ENCODE peak calls at places on chromosome 15, in eight cellular contexts. One of them, this sample, is unnamed.

GRCh38 chr15:81111510-81112375 is 22.3 kb upstream of the CFAP161 start:
- DNase-seq in CD8-positive, alpha-beta memory T cell: no peak
- DNase-seq in GM23338: no peak
- DNase-seq in K562: no peak
- DNase-seq in tibial artery: no peak
- DNase-seq in OCI-LY7: no peak
- DNase-seq in adipocyte: no peak
- DNase-seq in sigmoid colon: no peak
- DNase-seq in this sample: no peak

GRCh38 chr15:79168922-79169322 is 78.3 kb upstream of the RASGRF1 start:
- DNase-seq in CD8-positive, alpha-beta memory T cell: no peak
- DNase-seq in GM23338: peak; percentile 85
- DNase-seq in K562: peak; percentile 35
- DNase-seq in tibial artery: no peak
- DNase-seq in OCI-LY7: no peak
- DNase-seq in adipocyte: no peak
- DNase-seq in sigmoid colon: no peak
- DNase-seq in this sample: no peak

GRCh38 chr15:31311735-31312134 is 14.9 kb upstream of the KLF13 start:
- DNase-seq in CD8-positive, alpha-beta memory T cell: no peak
- DNase-seq in GM23338: no peak
- DNase-seq in K562: no peak
- DNase-seq in tibial artery: no peak
- DNase-seq in OCI-LY7: no peak
- DNase-seq in adipocyte: no peak
- DNase-seq in sigmoid colon: no peak
- DNase-seq in this sample: no peak

GRCh38 chr15:41690636-41691035 is 30.4 kb downstream of the MGA start:
- DNase-seq in CD8-positive, alpha-beta memory T cell: no peak
- DNase-seq in GM23338: no peak
- DNase-seq in K562: peak; percentile 63
- DNase-seq in tibial artery: no peak
- DNase-seq in OCI-LY7: no peak
- DNase-seq in adipocyte: no peak
- DNase-seq in sigmoid colon: no peak
- DNase-seq in this sample: no peak

GRCh38 chr15:80309769-80310384 is 57.9 kb upstream of the CTXND1 start:
- DNase-seq in CD8-positive, alpha-beta memory T cell: no peak
- DNase-seq in GM23338: peak; percentile 68
- DNase-seq in K562: peak; percentile 37
- DNase-seq in tibial artery: no peak
- DNase-seq in OCI-LY7: peak; percentile 4
- DNase-seq in adipocyte: peak; percentile 53
- DNase-seq in sigmoid colon: no peak
- DNase-seq in this sample: no peak

GRCh38 chr15:94126999-94127398 is 104.4 kb upstream of the MCTP2 start:
- DNase-seq in CD8-positive, alpha-beta memory T cell: no peak
- DNase-seq in GM23338: no peak
- DNase-seq in K562: no peak
- DNase-seq in tibial artery: no peak
- DNase-seq in OCI-LY7: no peak
- DNase-seq in adipocyte: no peak
- DNase-seq in sigmoid colon: no peak
- DNase-seq in this sample: no peak

GRCh38 chr15:31106495-31107300 is 5.2 kb upstream of the TRPM1 start:
- DNase-seq in CD8-positive, alpha-beta memory T cell: no peak
- DNase-seq in GM23338: no peak
- DNase-seq in K562: no peak
- DNase-seq in tibial artery: no peak
- DNase-seq in OCI-LY7: no peak
- DNase-seq in adipocyte: no peak
- DNase-seq in sigmoid colon: no peak
- DNase-seq in this sample: no peak

GRCh38 chr15:89814112-89814742 is 425 bp downstream of the ANPEP start:
- DNase-seq in CD8-positive, alpha-beta memory T cell: no peak
- DNase-seq in GM23338: peak; percentile 60
- DNase-seq in K562: no peak
- DNase-seq in tibial artery: no peak
- DNase-seq in OCI-LY7: no peak
- DNase-seq in adipocyte: no peak
- DNase-seq in sigmoid colon: no peak
- DNase-seq in this sample: no peak

GRCh38 chr15:67361100-67361499 is 106.5 kb downstream of the IQCH start:
- DNase-seq in CD8-positive, alpha-beta memory T cell: no peak
- DNase-seq in GM23338: no peak
- DNase-seq in K562: no peak
- DNase-seq in tibial artery: no peak
- DNase-seq in OCI-LY7: no peak
- DNase-seq in adipocyte: no peak
- DNase-seq in sigmoid colon: no peak
- DNase-seq in this sample: no peak

GRCh38 chr15:58355965-58356358 is 75.8 kb upstream of the LIPC start:
- DNase-seq in CD8-positive, alpha-beta memory T cell: no peak
- DNase-seq in GM23338: no peak
- DNase-seq in K562: no peak
- DNase-seq in tibial artery: no peak
- DNase-seq in OCI-LY7: no peak
- DNase-seq in adipocyte: no peak
- DNase-seq in sigmoid colon: no peak
- DNase-seq in this sample: no peak

GRCh38 chr15:73560501-73561117 is 72.6 kb downstream of the NPTN start:
- DNase-seq in CD8-positive, alpha-beta memory T cell: peak; percentile 16
- DNase-seq in GM23338: peak; percentile 77
- DNase-seq in K562: peak; percentile 67
- DNase-seq in tibial artery: no peak
- DNase-seq in OCI-LY7: peak; percentile 68
- DNase-seq in adipocyte: peak; percentile 89
- DNase-seq in sigmoid colon: no peak
- DNase-seq in this sample: no peak

GRCh38 chr15:35547775-35548364 is 1.9 kb upstream of the DPH6 start:
- DNase-seq in CD8-positive, alpha-beta memory T cell: no peak
- DNase-seq in GM23338: peak; percentile 86
- DNase-seq in K562: peak; percentile 92
- DNase-seq in tibial artery: no peak
- DNase-seq in OCI-LY7: peak; percentile 3
- DNase-seq in adipocyte: no peak
- DNase-seq in sigmoid colon: no peak
- DNase-seq in this sample: no peak

DNA sequence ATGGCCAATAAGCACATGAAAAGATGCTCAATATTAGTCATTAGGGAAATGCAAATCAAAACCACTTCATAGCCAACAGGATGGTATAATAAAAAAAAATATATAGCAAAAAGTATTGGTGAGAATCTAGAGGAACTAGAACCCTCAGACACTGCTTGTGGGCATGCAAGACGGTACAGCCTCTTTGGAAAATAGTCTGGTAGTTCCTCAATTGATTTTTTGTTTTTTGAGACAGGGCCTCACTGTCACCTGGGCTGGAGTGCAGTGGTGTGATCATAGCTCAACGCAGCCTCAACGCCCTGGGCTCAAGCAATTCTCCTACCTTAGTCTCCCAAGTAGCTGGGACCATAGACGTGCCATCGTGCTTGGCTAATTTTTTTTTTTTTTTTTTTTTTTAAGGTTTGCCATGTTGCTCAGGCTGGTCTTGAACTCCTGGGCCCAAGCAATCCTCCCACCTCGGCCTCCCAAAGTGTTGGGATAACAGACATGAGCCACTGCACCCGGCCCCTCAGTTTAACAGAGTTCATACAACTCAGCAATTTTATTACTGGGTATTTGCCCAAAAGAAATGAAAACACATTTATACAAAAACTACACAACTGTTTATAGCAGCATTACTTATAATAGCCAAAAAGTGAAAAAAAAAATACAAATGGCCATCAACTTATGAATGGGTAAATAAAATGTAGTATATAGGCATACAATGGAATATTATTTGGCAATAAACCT is 5.1 kb downstream of the PRC1 start:
- DNase-seq in CD8-positive, alpha-beta memory T cell: no peak
- DNase-seq in GM23338: no peak
- DNase-seq in K562: no peak
- DNase-seq in tibial artery: no peak
- DNase-seq in OCI-LY7: peak; percentile 52
- DNase-seq in adipocyte: no peak
- DNase-seq in sigmoid colon: no peak
- DNase-seq in this sample: no peak
- H3K4me1 ChIP-seq in CD8-positive, alpha-beta memory T cell: peaks cover 9% of the 10 kb centered on the region
- H3K4me1 ChIP-seq in GM23338: peaks cover 21% of the 10 kb centered on the region
- H3K4me1 ChIP-seq in K562: peaks cover 28% of the 10 kb centered on the region
- H3K4me1 ChIP-seq in tibial artery: no peaks in the 10 kb centered on the region
- H3K4me1 ChIP-seq in OCI-LY7: peaks cover 54% of the 10 kb centered on the region
- H3K4me1 ChIP-seq in adipocyte: no peaks in the 10 kb centered on the region
- H3K4me1 ChIP-seq in sigmoid colon: peaks cover 8% of the 10 kb centered on the region
- H3K4me1 ChIP-seq in this sample: no peaks in the 10 kb centered on the region

GRCh38 chr15:85406916-85407315 is 26.5 kb downstream of the AKAP13 start:
- DNase-seq in CD8-positive, alpha-beta memory T cell: no peak
- DNase-seq in GM23338: no peak
- DNase-seq in K562: no peak
- DNase-seq in tibial artery: no peak
- DNase-seq in OCI-LY7: no peak
- DNase-seq in adipocyte: peak; percentile 81
- DNase-seq in sigmoid colon: no peak
- DNase-seq in this sample: no peak
- H3K4me1 ChIP-seq in CD8-positive, alpha-beta memory T cell: peaks cover 41% of the 10 kb centered on the region
- H3K4me1 ChIP-seq in GM23338: peaks cover 16% of the 10 kb centered on the region
- H3K4me1 ChIP-seq in K562: no peaks in the 10 kb centered on the region
- H3K4me1 ChIP-seq in tibial artery: peaks cover 50% of the 10 kb centered on the region
- H3K4me1 ChIP-seq in OCI-LY7: peaks cover 92% of the 10 kb centered on the region
- H3K4me1 ChIP-seq in adipocyte: peaks cover 61% of the 10 kb centered on the region
- H3K4me1 ChIP-seq in sigmoid colon: peaks cover 64% of the 10 kb centered on the region
- H3K4me1 ChIP-seq in this sample: peaks cover 67% of the 10 kb centered on the region

GRCh38 chr15:99615460-99615859 is 49.7 kb downstream of the MEF2A start:
- DNase-seq in CD8-positive, alpha-beta memory T cell: no peak
- DNase-seq in GM23338: no peak
- DNase-seq in K562: no peak
- DNase-seq in tibial artery: no peak
- DNase-seq in OCI-LY7: no peak
- DNase-seq in adipocyte: no peak
- DNase-seq in sigmoid colon: no peak
- DNase-seq in this sample: no peak
- H3K4me1 ChIP-seq in CD8-positive, alpha-beta memory T cell: peaks cover 18% of the 10 kb centered on the region
- H3K4me1 ChIP-seq in GM23338: peaks cover 37% of the 10 kb centered on the region
- H3K4me1 ChIP-seq in K562: peaks cover 17% of the 10 kb centered on the region
- H3K4me1 ChIP-seq in tibial artery: peaks cover 23% of the 10 kb centered on the region
- H3K4me1 ChIP-seq in OCI-LY7: no peaks in the 10 kb centered on the region
- H3K4me1 ChIP-seq in adipocyte: peaks cover 60% of the 10 kb centered on the region
- H3K4me1 ChIP-seq in sigmoid colon: peaks cover 82% of the 10 kb centered on the region
- H3K4me1 ChIP-seq in this sample: peaks cover 48% of the 10 kb centered on the region

GRCh38 chr15:101146118-101146702 is 105.6 kb downstream of the CHSY1 start:
- DNase-seq in CD8-positive, alpha-beta memory T cell: no peak
- DNase-seq in GM23338: no peak
- DNase-seq in K562: no peak
- DNase-seq in tibial artery: peak; percentile 20
- DNase-seq in OCI-LY7: no peak
- DNase-seq in adipocyte: no peak
- DNase-seq in sigmoid colon: peak; percentile 8
- DNase-seq in this sample: no peak

GRCh38 chr15:101149864-101150722 is 101.8 kb downstream of the CHSY1 start:
- DNase-seq in CD8-positive, alpha-beta memory T cell: no peak
- DNase-seq in GM23338: peak; percentile 1
- DNase-seq in K562: no peak
- DNase-seq in tibial artery: peak; percentile 51
- DNase-seq in OCI-LY7: no peak
- DNase-seq in adipocyte: no peak
- DNase-seq in sigmoid colon: peak; percentile 64
- DNase-seq in this sample: no peak

GRCh38 chr15:101148881-101149664 is 102.8 kb downstream of the CHSY1 start:
- DNase-seq in CD8-positive, alpha-beta memory T cell: no peak
- DNase-seq in GM23338: no peak
- DNase-seq in K562: peak; percentile 67
- DNase-seq in tibial artery: peak; percentile 64
- DNase-seq in OCI-LY7: no peak
- DNase-seq in adipocyte: no peak
- DNase-seq in sigmoid colon: peak; percentile 35
- DNase-seq in this sample: no peak

GRCh38 chr15:101147181-101147580 is 104.7 kb downstream of the CHSY1 start:
- DNase-seq in CD8-positive, alpha-beta memory T cell: no peak
- DNase-seq in GM23338: no peak
- DNase-seq in K562: no peak
- DNase-seq in tibial artery: peak; percentile 23
- DNase-seq in OCI-LY7: no peak
- DNase-seq in adipocyte: no peak
- DNase-seq in sigmoid colon: peak; percentile 22
- DNase-seq in this sample: no peak

GRCh38 chr15:101148166-101148880 is 103.5 kb downstream of the CHSY1 start:
- DNase-seq in CD8-positive, alpha-beta memory T cell: no peak
- DNase-seq in GM23338: no peak
- DNase-seq in K562: no peak
- DNase-seq in tibial artery: peak; percentile 44
- DNase-seq in OCI-LY7: no peak
- DNase-seq in adipocyte: no peak
- DNase-seq in sigmoid colon: peak; percentile 53
- DNase-seq in this sample: no peak
- H3K4me1 ChIP-seq in CD8-positive, alpha-beta memory T cell: no peaks in the 10 kb centered on the region
- H3K4me1 ChIP-seq in GM23338: no peaks in the 10 kb centered on the region
- H3K4me1 ChIP-seq in K562: peaks cover 22% of the 10 kb centered on the region
- H3K4me1 ChIP-seq in tibial artery: no peaks in the 10 kb centered on the region
- H3K4me1 ChIP-seq in OCI-LY7: peaks cover 4% of the 10 kb centered on the region
- H3K4me1 ChIP-seq in adipocyte: no peaks in the 10 kb centered on the region
- H3K4me1 ChIP-seq in sigmoid colon: no peaks in the 10 kb centered on the region
- H3K4me1 ChIP-seq in this sample: no peaks in the 10 kb centered on the region

GRCh38 chr15:70260580-70260979 is 162.9 kb upstream of the TLE3 start:
- DNase-seq in CD8-positive, alpha-beta memory T cell: no peak
- DNase-seq in GM23338: no peak
- DNase-seq in K562: no peak
- DNase-seq in tibial artery: no peak
- DNase-seq in OCI-LY7: no peak
- DNase-seq in adipocyte: no peak
- DNase-seq in sigmoid colon: no peak
- DNase-seq in this sample: no peak
- H3K4me1 ChIP-seq in CD8-positive, alpha-beta memory T cell: peaks cover 33% of the 10 kb centered on the region
- H3K4me1 ChIP-seq in GM23338: no peaks in the 10 kb centered on the region
- H3K4me1 ChIP-seq in K562: peaks cover 5% of the 10 kb centered on the region
- H3K4me1 ChIP-seq in tibial artery: peaks cover 8% of the 10 kb centered on the region
- H3K4me1 ChIP-seq in OCI-LY7: peaks cover 67% of the 10 kb centered on the region
- H3K4me1 ChIP-seq in adipocyte: peaks cover 15% of the 10 kb centered on the region
- H3K4me1 ChIP-seq in sigmoid colon: peaks cover 44% of the 10 kb centered on the region
- H3K4me1 ChIP-seq in this sample: peaks cover 40% of the 10 kb centered on the region

This sample was measured in upper lobe of right lung.